ENCODE peak calls at places on chromosomes 4 and X, in six cellular contexts. I is upper lobe of right lung; K is brain microvascular endothelial cell; S is naive thymus-derived CD4-positive, alpha-beta T cell; H is ovary; G is osteoblast. M is an unnamed sample. For H3K36me3, the result is how much of the 10 kb centered on the place peaks cover.

GRCh38 chrX:69163936-69164741 is 1.1 kb downstream of the PJA1 start:
- DNase-seq in K (peak), I (peak), G (no peak), S (peak), H (peak), M (peak)

GRCh38 chrX:39755152-39756032 is 342.4 kb downstream of the BCOR start:
- DNase-seq in K (peak), S (no peak), H (peak), G (peak), I (peak), M (peak)

GRCh38 chr4:132101526-132101925 is 1047.6 kb upstream of the PCDH10 start:
- DNase-seq in S (no peak), H (no peak), I (no peak), G (no peak), K (peak), M (no peak)

GRCh38 chr4:112910109-112910736 is 139.2 kb upstream of the ANK2 start:
- DNase-seq in G (peak), I (no peak), S (no peak), K (peak), H (no peak), M (no peak)

GRCh38 chrX:18617351-18617750 is 54.6 kb downstream of the RS1 start:
- DNase-seq in G (no peak), H (no peak), S (no peak), K (peak), I (no peak), M (peak)

GRCh38 chr4:186644316-186644638 is 79.4 kb downstream of the FAT1 start:
- DNase-seq in I (no peak), G (no peak), K (no peak), H (no peak), S (no peak), M (no peak)

GRCh38 chrX:100931218-100931924 is 2.7 kb upstream of the XKRX start:
- DNase-seq in H (no peak), S (no peak), I (no peak), G (no peak), K (no peak), M (no peak)

GRCh38 chr4:78652282-78652876 is 100.8 kb downstream of the ANXA3 start:
- DNase-seq in K (no peak), I (no peak), H (no peak), S (no peak), G (peak), M (no peak)

GRCh38 chrX:141175786-141176185 is 1.1 kb downstream of the LDOC1 start:
- DNase-seq in I (no peak), G (no peak), K (no peak), H (no peak), S (no peak), M (no peak)

GRCh38 chr4:107838763-107839162 is 14.0 kb downstream of the SGMS2 start:
- DNase-seq in H (no peak), S (no peak), I (no peak), G (no peak), K (no peak), M (no peak)

GRCh38 chr4:138178566-138178965 is 63.6 kb downstream of the SLC7A11 start:
- DNase-seq in S (no peak), H (no peak), G (no peak), K (no peak), I (no peak), M (no peak)

GRCh38 chr4:143700420-143701352 is at the start of gene FREM3:
- DNase-seq in G (no peak), S (no peak), K (no peak), I (peak), H (no peak), M (no peak)

DNA sequence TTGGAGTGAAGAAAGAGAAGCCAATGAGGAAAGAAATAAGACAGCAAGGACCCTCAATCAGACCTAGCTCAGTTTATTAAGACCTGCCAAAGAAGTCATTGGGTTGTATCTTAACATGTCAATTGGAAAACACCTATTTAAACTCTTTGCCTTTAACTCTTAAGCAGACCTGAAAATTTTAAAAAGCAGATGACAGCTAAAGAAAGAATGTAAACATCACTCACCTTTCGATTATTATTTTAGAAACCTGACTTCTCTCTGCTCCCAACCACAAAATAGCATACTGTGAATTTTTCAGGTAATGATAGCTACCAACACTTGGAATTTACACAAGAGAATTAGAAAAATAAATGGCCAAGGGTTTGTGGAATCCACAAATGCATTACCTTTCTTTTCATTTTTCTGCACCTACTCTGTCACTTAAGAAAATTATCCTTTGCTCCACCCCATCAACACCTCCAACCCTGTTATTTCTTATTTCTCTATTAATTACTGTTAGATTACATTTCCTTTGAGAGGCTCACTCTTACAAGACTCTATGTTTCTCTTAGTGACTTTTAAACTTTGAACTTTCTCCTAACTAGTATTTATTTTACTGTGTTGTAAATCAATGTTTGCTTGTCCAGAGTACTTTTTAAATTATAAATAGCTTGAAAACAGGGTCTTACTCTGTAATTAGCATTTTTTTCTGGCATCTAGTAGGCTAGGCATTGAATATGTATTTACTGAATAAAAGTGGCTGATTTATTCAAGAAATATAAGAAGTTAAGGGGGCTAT is 765 bp upstream of the SULT1E1 start:
- DNase-seq in S (no peak), I (no peak), K (no peak), G (no peak), H (no peak), M (no peak)
- H3K27ac ChIP-seq in S (no peak), I (no peak), K (no peak), G (no peak), H (no peak), M (no peak)

GRCh38 chr4:4861592-4862551 is 2.4 kb downstream of the MSX1 start:
- DNase-seq in H (no peak), K (no peak), S (no peak), I (no peak), G (no peak), M (no peak)
- H3K4me3 ChIP-seq in H (peak), K (peak), S (peak), I (peak), G (peak), M (peak)

GRCh38 chr4:6929339-6929734 is 19.7 kb downstream of the TBC1D14 start:
- DNase-seq in S (no peak), K (no peak), H (no peak), I (no peak), G (peak), M (no peak)

GRCh38 chr4:6932475-6932874 is 22.8 kb downstream of the TBC1D14 start:
- DNase-seq in I (no peak), G (no peak), S (no peak), H (no peak), K (no peak), M (no peak)

GRCh38 chr4:6932918-6933317 is 23.3 kb downstream of the TBC1D14 start:
- DNase-seq in G (no peak), S (no peak), H (no peak), K (no peak), I (no peak), M (no peak)

GRCh38 chr4:6928067-6928466 is 18.4 kb downstream of the TBC1D14 start:
- DNase-seq in K (no peak), G (no peak), I (no peak), H (no peak), S (no peak), M (no peak)

GRCh38 chr4:6929735-6930464 is 20.3 kb downstream of the TBC1D14 start:
- DNase-seq in K (no peak), H (no peak), I (no peak), S (no peak), G (peak), M (no peak)
- H3K36me3 ChIP-seq in K (under half), H (under half), I (under half), S (under half), G (under half), M (under half)

GRCh38 chr4:83223781-83224180 is 60.8 kb downstream of the COQ2 start:
- DNase-seq in K (no peak), I (no peak), H (no peak), G (no peak), S (no peak), M (no peak)
- H3K27ac ChIP-seq in K (no peak), I (no peak), H (no peak), G (no peak), S (no peak), M (no peak)

DNA sequence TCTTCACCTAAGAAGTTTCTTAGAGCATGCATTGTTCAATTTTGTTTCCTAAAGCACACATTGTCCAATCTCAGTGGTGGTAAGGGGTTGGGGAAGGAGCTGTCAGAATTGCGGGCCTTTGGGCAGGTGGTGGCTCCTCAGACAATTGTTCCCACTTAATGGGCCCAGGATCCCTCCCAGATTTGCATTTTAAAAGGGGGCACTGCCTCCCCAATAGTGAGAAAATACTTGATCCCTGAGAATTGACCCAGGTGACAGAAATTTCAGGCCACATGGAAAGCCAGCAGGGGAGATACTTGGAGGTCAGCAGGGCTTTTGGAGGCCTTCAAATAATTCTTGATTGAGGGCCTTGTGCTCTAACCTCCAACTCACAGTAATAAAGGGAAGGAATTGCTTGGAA is 217.1 kb downstream of the ZNF674 start:
- DNase-seq in G (no peak), I (no peak), H (no peak), S (no peak), K (no peak), M (no peak)
- H3K4me3 ChIP-seq in G (no peak), I (no peak), H (no peak), S (no peak), K (no peak), M (no peak)

DNA sequence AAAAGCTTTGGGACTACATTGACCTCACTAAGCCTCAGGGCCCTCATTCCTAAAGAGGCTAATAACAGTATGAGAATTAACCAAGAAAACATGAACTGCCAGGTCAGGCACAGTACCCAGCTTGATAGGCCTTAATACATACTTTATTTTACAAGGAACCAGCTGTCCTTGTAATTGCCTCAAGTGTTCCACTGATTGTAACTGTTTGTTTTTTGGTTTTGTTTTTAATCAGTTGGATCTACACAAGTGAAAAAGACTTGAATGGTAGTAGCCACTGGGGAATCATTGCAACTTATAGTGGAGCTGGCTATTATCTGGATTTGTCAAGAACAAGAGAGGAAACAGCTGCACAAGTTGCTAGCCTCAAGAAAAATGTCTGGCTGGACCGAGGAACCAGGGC is 35.6 kb downstream of the PKD2 start:
- DNase-seq in G (no peak), H (no peak), S (no peak), K (no peak), I (no peak), M (no peak)
- H3K36me3 ChIP-seq in G (half or more), H (under half), S (under half), K (under half), I (half or more), M (under half)